ENCODE peak calls at places on chromosomes 1 and 21, in seven cellular contexts. One of them, this sample, is unnamed.

GRCh38 chr1:213507472-213508223 is 456.6 kb downstream of the RPS6KC1 start:
- DNase-seq in neural progenitor cell: no peak
- DNase-seq in neural crest cell: no peak
- DNase-seq in Caco-2: no peak
- DNase-seq in B cell: no peak
- DNase-seq in heart right ventricle: no peak
- DNase-seq in foreskin fibroblast: no peak
- DNase-seq in this sample: no peak

GRCh38 chr1:192810253-192810880 is 1.5 kb downstream of the RGS2 start:
- DNase-seq in neural progenitor cell: peak
- DNase-seq in neural crest cell: no peak
- DNase-seq in Caco-2: no peak
- DNase-seq in B cell: peak
- DNase-seq in heart right ventricle: peak
- DNase-seq in foreskin fibroblast: no peak
- DNase-seq in this sample: no peak

GRCh38 chr21:36696640-36697472 is 2.1 kb upstream of the SIM2 start:
- DNase-seq in neural progenitor cell: peak
- DNase-seq in neural crest cell: peak
- DNase-seq in Caco-2: no peak
- DNase-seq in B cell: no peak
- DNase-seq in heart right ventricle: no peak
- DNase-seq in foreskin fibroblast: no peak
- DNase-seq in this sample: peak

GRCh38 chr1:184188091-184188490 is 136.6 kb downstream of the TSEN15 start:
- DNase-seq in neural progenitor cell: no peak
- DNase-seq in neural crest cell: no peak
- DNase-seq in Caco-2: no peak
- DNase-seq in B cell: no peak
- DNase-seq in heart right ventricle: no peak
- DNase-seq in foreskin fibroblast: no peak
- DNase-seq in this sample: no peak

GRCh38 chr1:246262281-246262680 is 244.8 kb downstream of the SMYD3 start:
- DNase-seq in neural progenitor cell: no peak
- DNase-seq in neural crest cell: no peak
- DNase-seq in Caco-2: no peak
- DNase-seq in B cell: no peak
- DNase-seq in heart right ventricle: no peak
- DNase-seq in foreskin fibroblast: no peak
- DNase-seq in this sample: no peak

GRCh38 chr1:232472485-232473041 is 157.4 kb downstream of the SIPA1L2 start:
- DNase-seq in neural progenitor cell: no peak
- DNase-seq in neural crest cell: no peak
- DNase-seq in Caco-2: no peak
- DNase-seq in B cell: no peak
- DNase-seq in heart right ventricle: no peak
- DNase-seq in foreskin fibroblast: peak
- DNase-seq in this sample: no peak

GRCh38 chr1:225460021-225460736 is 32.3 kb upstream of the LBR start:
- DNase-seq in neural progenitor cell: no peak
- DNase-seq in neural crest cell: no peak
- DNase-seq in Caco-2: no peak
- DNase-seq in B cell: no peak
- DNase-seq in heart right ventricle: no peak
- DNase-seq in foreskin fibroblast: no peak
- DNase-seq in this sample: no peak

GRCh38 chr1:89254658-89255287 is 17.9 kb downstream of the GBP5 start:
- DNase-seq in neural progenitor cell: no peak
- DNase-seq in neural crest cell: no peak
- DNase-seq in Caco-2: no peak
- DNase-seq in B cell: no peak
- DNase-seq in heart right ventricle: no peak
- DNase-seq in foreskin fibroblast: no peak
- DNase-seq in this sample: no peak

GRCh38 chr1:1677718-1678580 is 14.6 kb downstream of the SLC35E2B start:
- DNase-seq in neural progenitor cell: no peak
- DNase-seq in neural crest cell: no peak
- DNase-seq in Caco-2: no peak
- DNase-seq in B cell: peak
- DNase-seq in heart right ventricle: peak
- DNase-seq in foreskin fibroblast: no peak
- DNase-seq in this sample: peak

GRCh38 chr21:31537872-31538576 is 121.5 kb upstream of the SOD1 start:
- DNase-seq in neural progenitor cell: peak
- DNase-seq in neural crest cell: peak
- DNase-seq in Caco-2: no peak
- DNase-seq in B cell: no peak
- DNase-seq in heart right ventricle: no peak
- DNase-seq in foreskin fibroblast: no peak
- DNase-seq in this sample: no peak

DNA sequence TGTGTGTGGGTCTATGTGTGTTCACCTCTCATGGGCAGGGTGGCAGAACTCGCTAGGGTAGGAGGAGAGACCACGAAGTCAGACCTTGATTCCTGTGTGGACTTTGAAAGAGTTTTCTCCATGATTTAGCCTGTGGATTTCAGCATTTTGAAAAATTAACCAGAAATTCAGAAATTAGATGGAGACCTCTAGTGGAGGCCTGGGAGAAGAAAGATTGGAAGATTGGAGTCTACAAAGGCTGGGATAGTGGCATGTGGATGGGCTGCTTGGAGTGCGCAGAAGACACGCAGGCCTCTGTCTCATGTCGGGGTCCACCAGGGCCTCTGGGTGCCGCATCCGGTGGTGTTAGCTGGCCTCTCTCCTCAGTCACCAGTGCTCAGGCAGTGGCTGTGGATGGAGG is 18.9 kb upstream of the IGSF5 start:
- DNase-seq in neural progenitor cell: no peak
- DNase-seq in neural crest cell: no peak
- DNase-seq in Caco-2: no peak
- DNase-seq in B cell: no peak
- DNase-seq in heart right ventricle: no peak
- DNase-seq in foreskin fibroblast: no peak
- DNase-seq in this sample: no peak
- TF ChIP-seq CTCF in neural progenitor cell: no peak
- TF ChIP-seq CTCF in neural crest cell: peak
- TF ChIP-seq CTCF in Caco-2: no peak
- TF ChIP-seq CTCF in B cell: no peak
- TF ChIP-seq CTCF in heart right ventricle: no peak
- TF ChIP-seq CTCF in foreskin fibroblast: peak
- TF ChIP-seq CTCF in this sample: no peak

GRCh38 chr1:167413328-167413727 is 105.0 kb downstream of the CD247 start:
- DNase-seq in neural progenitor cell: no peak
- DNase-seq in neural crest cell: no peak
- DNase-seq in Caco-2: no peak
- DNase-seq in B cell: no peak
- DNase-seq in heart right ventricle: no peak
- DNase-seq in foreskin fibroblast: no peak
- DNase-seq in this sample: no peak

GRCh38 chr1:167412072-167412471 is 106.3 kb downstream of the CD247 start:
- DNase-seq in neural progenitor cell: no peak
- DNase-seq in neural crest cell: no peak
- DNase-seq in Caco-2: no peak
- DNase-seq in B cell: no peak
- DNase-seq in heart right ventricle: no peak
- DNase-seq in foreskin fibroblast: no peak
- DNase-seq in this sample: no peak

GRCh38 chr1:167412920-167413319 is 105.4 kb downstream of the CD247 start:
- DNase-seq in neural progenitor cell: no peak
- DNase-seq in neural crest cell: no peak
- DNase-seq in Caco-2: no peak
- DNase-seq in B cell: no peak
- DNase-seq in heart right ventricle: no peak
- DNase-seq in foreskin fibroblast: no peak
- DNase-seq in this sample: no peak

GRCh38 chr1:167408355-167408754 is 110.0 kb downstream of the CD247 start:
- DNase-seq in neural progenitor cell: no peak
- DNase-seq in neural crest cell: no peak
- DNase-seq in Caco-2: no peak
- DNase-seq in B cell: no peak
- DNase-seq in heart right ventricle: no peak
- DNase-seq in foreskin fibroblast: no peak
- DNase-seq in this sample: no peak

GRCh38 chr1:167409183-167409582 is 109.1 kb downstream of the CD247 start:
- DNase-seq in neural progenitor cell: no peak
- DNase-seq in neural crest cell: no peak
- DNase-seq in Caco-2: no peak
- DNase-seq in B cell: no peak
- DNase-seq in heart right ventricle: no peak
- DNase-seq in foreskin fibroblast: no peak
- DNase-seq in this sample: no peak
- TF ChIP-seq CTCF in neural progenitor cell: peak
- TF ChIP-seq CTCF in neural crest cell: peak
- TF ChIP-seq CTCF in Caco-2: peak
- TF ChIP-seq CTCF in B cell: peak
- TF ChIP-seq CTCF in heart right ventricle: no peak
- TF ChIP-seq CTCF in foreskin fibroblast: no peak
- TF ChIP-seq CTCF in this sample: peak

DNA sequence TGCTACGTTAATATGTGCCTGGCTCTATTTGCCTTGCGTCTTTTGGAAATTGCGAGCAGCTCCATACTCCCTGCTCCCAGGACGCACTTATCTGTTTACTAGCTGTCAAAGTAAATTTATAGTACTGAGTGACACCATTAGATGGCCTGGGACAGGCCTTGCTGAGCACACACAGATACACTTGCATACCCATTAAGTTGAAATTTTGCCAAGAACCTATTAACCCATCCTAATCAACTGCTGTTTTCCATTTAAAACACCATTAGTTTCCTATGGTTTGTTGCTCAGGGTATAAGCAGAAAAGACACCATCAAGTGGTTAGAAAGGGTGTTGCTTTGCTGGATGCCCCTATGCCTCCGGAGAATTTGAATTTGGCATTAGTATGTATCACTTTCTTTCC is 187.3 kb downstream of the SLC44A5 start:
- DNase-seq in neural progenitor cell: peak
- DNase-seq in neural crest cell: no peak
- DNase-seq in Caco-2: no peak
- DNase-seq in B cell: no peak
- DNase-seq in heart right ventricle: no peak
- DNase-seq in foreskin fibroblast: no peak
- DNase-seq in this sample: no peak
- TF ChIP-seq CTCF in neural progenitor cell: peak
- TF ChIP-seq CTCF in neural crest cell: peak
- TF ChIP-seq CTCF in Caco-2: peak
- TF ChIP-seq CTCF in B cell: no peak
- TF ChIP-seq CTCF in heart right ventricle: no peak
- TF ChIP-seq CTCF in foreskin fibroblast: no peak
- TF ChIP-seq CTCF in this sample: no peak

GRCh38 chr1:58434181-58434580 is 112.3 kb downstream of the OMA1 start:
- DNase-seq in neural progenitor cell: no peak
- DNase-seq in neural crest cell: no peak
- DNase-seq in Caco-2: no peak
- DNase-seq in B cell: no peak
- DNase-seq in heart right ventricle: no peak
- DNase-seq in foreskin fibroblast: no peak
- DNase-seq in this sample: no peak

GRCh38 chr1:58431847-58432246 is 114.7 kb downstream of the OMA1 start:
- DNase-seq in neural progenitor cell: no peak
- DNase-seq in neural crest cell: no peak
- DNase-seq in Caco-2: no peak
- DNase-seq in B cell: no peak
- DNase-seq in heart right ventricle: no peak
- DNase-seq in foreskin fibroblast: no peak
- DNase-seq in this sample: no peak

GRCh38 chr1:58434587-58434986 is 111.9 kb downstream of the OMA1 start:
- DNase-seq in neural progenitor cell: no peak
- DNase-seq in neural crest cell: no peak
- DNase-seq in Caco-2: no peak
- DNase-seq in B cell: no peak
- DNase-seq in heart right ventricle: no peak
- DNase-seq in foreskin fibroblast: no peak
- DNase-seq in this sample: no peak

GRCh38 chr1:58430355-58431335 is 115.9 kb downstream of the OMA1 start:
- DNase-seq in neural progenitor cell: no peak
- DNase-seq in neural crest cell: no peak
- DNase-seq in Caco-2: no peak
- DNase-seq in B cell: no peak
- DNase-seq in heart right ventricle: no peak
- DNase-seq in foreskin fibroblast: no peak
- DNase-seq in this sample: no peak

GRCh38 chr1:58432813-58433668 is 113.5 kb downstream of the OMA1 start:
- DNase-seq in neural progenitor cell: peak
- DNase-seq in neural crest cell: peak
- DNase-seq in Caco-2: no peak
- DNase-seq in B cell: no peak
- DNase-seq in heart right ventricle: no peak
- DNase-seq in foreskin fibroblast: peak
- DNase-seq in this sample: peak
- TF ChIP-seq CTCF in neural progenitor cell: peak
- TF ChIP-seq CTCF in neural crest cell: no peak
- TF ChIP-seq CTCF in Caco-2: no peak
- TF ChIP-seq CTCF in B cell: no peak
- TF ChIP-seq CTCF in heart right ventricle: no peak
- TF ChIP-seq CTCF in foreskin fibroblast: peak
- TF ChIP-seq CTCF in this sample: no peak

GRCh38 chr1:56145524-56145923 is 433.8 kb downstream of the PLPP3 start:
- DNase-seq in neural progenitor cell: no peak
- DNase-seq in neural crest cell: no peak
- DNase-seq in Caco-2: no peak
- DNase-seq in B cell: no peak
- DNase-seq in heart right ventricle: no peak
- DNase-seq in foreskin fibroblast: no peak
- DNase-seq in this sample: no peak
- TF ChIP-seq CTCF in neural progenitor cell: no peak
- TF ChIP-seq CTCF in neural crest cell: no peak
- TF ChIP-seq CTCF in Caco-2: no peak
- TF ChIP-seq CTCF in B cell: no peak
- TF ChIP-seq CTCF in heart right ventricle: no peak
- TF ChIP-seq CTCF in foreskin fibroblast: no peak
- TF ChIP-seq CTCF in this sample: no peak

GRCh38 chr1:235843458-235843857 is 23.2 kb downstream of the LYST start:
- DNase-seq in neural progenitor cell: peak
- DNase-seq in neural crest cell: no peak
- DNase-seq in Caco-2: no peak
- DNase-seq in B cell: no peak
- DNase-seq in heart right ventricle: no peak
- DNase-seq in foreskin fibroblast: no peak
- DNase-seq in this sample: peak
- TF ChIP-seq CTCF in neural progenitor cell: peak
- TF ChIP-seq CTCF in neural crest cell: peak
- TF ChIP-seq CTCF in Caco-2: peak
- TF ChIP-seq CTCF in B cell: peak
- TF ChIP-seq CTCF in heart right ventricle: peak
- TF ChIP-seq CTCF in foreskin fibroblast: peak
- TF ChIP-seq CTCF in this sample: peak